ENCODE peak calls at places on chromosomes 16 and 17, in seven cellular contexts. G is GM19239, I is midbrain, R is RCC 7860, Q is iris pigment epithelial cell, U is left colon, E is DMS53. H is an unnamed sample.

GRCh38 chr17:46170609-46171432 is 22.4 kb downstream of the KANSL1 start:
- DNase-seq in Q (no peak), I (no peak), E (no peak), G (no peak), R (no peak), U (no peak), H (no peak)

GRCh38 chr17:81869221-81870154 is 1.6 kb downstream of the ARHGDIA start:
- DNase-seq in G (peak), I (peak), E (peak), R (no peak), Q (peak), U (no peak), H (no peak)

GRCh38 chr16:3998793-3999478 is 117.3 kb downstream of the ADCY9 start:
- DNase-seq in U (no peak), E (no peak), G (no peak), I (no peak), R (no peak), Q (no peak), H (no peak)

GRCh38 chr17:59355695-59356323 is 24.4 kb downstream of the YPEL2 start:
- DNase-seq in U (no peak), G (no peak), R (no peak), Q (no peak), I (peak), E (no peak), H (no peak)

GRCh38 chr16:12511708-12512107 is 292.0 kb downstream of the CPPED1 start:
- DNase-seq in R (no peak), G (no peak), E (no peak), I (no peak), Q (no peak), U (no peak), H (no peak)

GRCh38 chr17:15999974-16000827 is 577 bp downstream of the TTC19 start:
- DNase-seq in U (no peak), R (no peak), Q (peak), G (no peak), E (peak), I (no peak), H (no peak)

GRCh38 chr16:75197522-75198134 is 9.3 kb downstream of the CTRB2 start:
- DNase-seq in Q (no peak), R (no peak), I (no peak), U (no peak), G (no peak), E (no peak), H (no peak)

GRCh38 chr16:83717308-83717707 is 90.5 kb upstream of the HSBP1 start:
- DNase-seq in Q (no peak), U (no peak), R (no peak), G (no peak), E (peak), I (no peak), H (no peak)

GRCh38 chr17:34637548-34638525 is 58.5 kb downstream of the TMEM132E start:
- DNase-seq in Q (peak), U (peak), G (peak), E (peak), I (peak), R (peak), H (peak)

GRCh38 chr16:54886078-54886477 is 44.6 kb upstream of the IRX5 start:
- DNase-seq in U (no peak), E (no peak), R (no peak), G (no peak), I (no peak), Q (no peak), H (no peak)

GRCh38 chr16:28218109-28218508 is 6.3 kb upstream of the XPO6 start:
- DNase-seq in I (no peak), G (no peak), Q (peak), E (peak), R (peak), U (peak), H (no peak)